ENCODE peak calls at places on chromosomes 2 and 18, in five cellular contexts. One of them, this sample, is unnamed.

GRCh38 chr2:64650722-64651338 is 2.9 kb downstream of the SERTAD2 start:
- DNase-seq in colonic mucosa: peak; percentile 85
- DNase-seq in activated T-cell treated with anti-CD3 and anti-CD28 coated beads for 1 hour: no peak
- DNase-seq in AG08395: no peak
- DNase-seq in mammary epithelial cell: no peak
- DNase-seq in this sample: peak; percentile 76

GRCh38 chr18:56565059-56565458 is 73.3 kb downstream of the TXNL1 start:
- DNase-seq in activated T-cell treated with anti-CD3 and anti-CD28 coated beads for 1 hour: no peak
- DNase-seq in AG08395: peak; percentile 30
- DNase-seq in mammary epithelial cell: no peak
- DNase-seq in colonic mucosa: no peak
- DNase-seq in this sample: no peak

GRCh38 chr2:232058063-232058877 is 96.8 kb downstream of the DIS3L2 start:
- DNase-seq in activated T-cell treated with anti-CD3 and anti-CD28 coated beads for 1 hour: no peak
- DNase-seq in AG08395: no peak
- DNase-seq in colonic mucosa: no peak
- DNase-seq in mammary epithelial cell: no peak
- DNase-seq in this sample: no peak

GRCh38 chr2:121587131-121587530 is 56.5 kb downstream of the RNU4ATAC start:
- DNase-seq in colonic mucosa: no peak
- DNase-seq in AG08395: no peak
- DNase-seq in activated T-cell treated with anti-CD3 and anti-CD28 coated beads for 1 hour: no peak
- DNase-seq in mammary epithelial cell: no peak
- DNase-seq in this sample: no peak

GRCh38 chr2:99198103-99198841 is 17.3 kb downstream of the MRPL30 start:
- DNase-seq in colonic mucosa: no peak
- DNase-seq in activated T-cell treated with anti-CD3 and anti-CD28 coated beads for 1 hour: no peak
- DNase-seq in mammary epithelial cell: no peak
- DNase-seq in AG08395: no peak
- DNase-seq in this sample: peak; percentile 58

GRCh38 chr18:22637787-22638186 is 220.1 kb upstream of the CTAGE1 start:
- DNase-seq in mammary epithelial cell: peak; percentile 56
- DNase-seq in AG08395: peak; percentile 57
- DNase-seq in activated T-cell treated with anti-CD3 and anti-CD28 coated beads for 1 hour: no peak
- DNase-seq in colonic mucosa: no peak
- DNase-seq in this sample: no peak

GRCh38 chr18:36856815-36857214 is 27.9 kb downstream of the KIAA1328 start:
- DNase-seq in mammary epithelial cell: no peak
- DNase-seq in activated T-cell treated with anti-CD3 and anti-CD28 coated beads for 1 hour: no peak
- DNase-seq in colonic mucosa: no peak
- DNase-seq in AG08395: no peak
- DNase-seq in this sample: no peak

GRCh38 chr2:188776634-188777033 is 197.5 kb upstream of the COL3A1 start:
- DNase-seq in mammary epithelial cell: peak; percentile 40
- DNase-seq in AG08395: peak; percentile 37
- DNase-seq in activated T-cell treated with anti-CD3 and anti-CD28 coated beads for 1 hour: no peak
- DNase-seq in colonic mucosa: no peak
- DNase-seq in this sample: no peak

This sample was measured in mucosa of descending colon.